ENCODE peak calls at places on chromosome 16, in nine cellular contexts. One of them, this sample, is unnamed.

GRCh38 chr16:84942786-84943185 is 68.5 kb downstream of the ZDHHC7 start:
- DNase-seq in IMR-90: no peak
- DNase-seq in activated CD4-positive, CD25-positive, alpha-beta regulatory T cell treated with anti-CD3 and anti-CD28 coated beads, Interleukin-2, amount 50 U/mL, for 16 hours: no peak
- DNase-seq in RCC 7860: peak
- DNase-seq in NCI-H524: no peak
- DNase-seq in activated gamma-delta T cell: no peak
- DNase-seq in nucleus accumbens: no peak
- DNase-seq in T-helper 2 cell: no peak
- DNase-seq in naive thymus-derived CD8-positive, alpha-beta T cell: no peak
- DNase-seq in this sample: no peak

GRCh38 chr16:8958344-8958808 is 5.3 kb downstream of the USP7 start:
- DNase-seq in IMR-90: peak
- DNase-seq in activated CD4-positive, CD25-positive, alpha-beta regulatory T cell treated with anti-CD3 and anti-CD28 coated beads, Interleukin-2, amount 50 U/mL, for 16 hours: no peak
- DNase-seq in RCC 7860: peak
- DNase-seq in NCI-H524: no peak
- DNase-seq in activated gamma-delta T cell: no peak
- DNase-seq in nucleus accumbens: no peak
- DNase-seq in T-helper 2 cell: no peak
- DNase-seq in naive thymus-derived CD8-positive, alpha-beta T cell: no peak
- DNase-seq in this sample: peak

GRCh38 chr16:11032000-11032921 is 87.9 kb downstream of the CLEC16A start:
- DNase-seq in IMR-90: no peak
- DNase-seq in activated CD4-positive, CD25-positive, alpha-beta regulatory T cell treated with anti-CD3 and anti-CD28 coated beads, Interleukin-2, amount 50 U/mL, for 16 hours: no peak
- DNase-seq in RCC 7860: no peak
- DNase-seq in NCI-H524: no peak
- DNase-seq in activated gamma-delta T cell: no peak
- DNase-seq in nucleus accumbens: no peak
- DNase-seq in T-helper 2 cell: no peak
- DNase-seq in naive thymus-derived CD8-positive, alpha-beta T cell: no peak
- DNase-seq in this sample: no peak

GRCh38 chr16:68233085-68233834 is 2.7 kb downstream of the ESRP2 start:
- DNase-seq in IMR-90: no peak
- DNase-seq in activated CD4-positive, CD25-positive, alpha-beta regulatory T cell treated with anti-CD3 and anti-CD28 coated beads, Interleukin-2, amount 50 U/mL, for 16 hours: no peak
- DNase-seq in RCC 7860: no peak
- DNase-seq in NCI-H524: no peak
- DNase-seq in activated gamma-delta T cell: no peak
- DNase-seq in nucleus accumbens: no peak
- DNase-seq in T-helper 2 cell: no peak
- DNase-seq in naive thymus-derived CD8-positive, alpha-beta T cell: no peak
- DNase-seq in this sample: no peak

GRCh38 chr16:4574919-4575705 is 19.0 kb downstream of the C16orf96 start:
- DNase-seq in IMR-90: no peak
- DNase-seq in activated CD4-positive, CD25-positive, alpha-beta regulatory T cell treated with anti-CD3 and anti-CD28 coated beads, Interleukin-2, amount 50 U/mL, for 16 hours: no peak
- DNase-seq in RCC 7860: no peak
- DNase-seq in NCI-H524: no peak
- DNase-seq in activated gamma-delta T cell: no peak
- DNase-seq in nucleus accumbens: no peak
- DNase-seq in T-helper 2 cell: no peak
- DNase-seq in naive thymus-derived CD8-positive, alpha-beta T cell: no peak
- DNase-seq in this sample: peak

GRCh38 chr16:46894011-46894672 is 10.0 kb downstream of the GPT2 start:
- DNase-seq in IMR-90: peak
- DNase-seq in activated CD4-positive, CD25-positive, alpha-beta regulatory T cell treated with anti-CD3 and anti-CD28 coated beads, Interleukin-2, amount 50 U/mL, for 16 hours: no peak
- DNase-seq in RCC 7860: no peak
- DNase-seq in NCI-H524: no peak
- DNase-seq in activated gamma-delta T cell: no peak
- DNase-seq in nucleus accumbens: peak
- DNase-seq in T-helper 2 cell: no peak
- DNase-seq in naive thymus-derived CD8-positive, alpha-beta T cell: no peak
- DNase-seq in this sample: no peak

GRCh38 chr16:68013440-68013839 is 2.3 kb downstream of the DPEP2NB start:
- DNase-seq in IMR-90: no peak
- DNase-seq in activated CD4-positive, CD25-positive, alpha-beta regulatory T cell treated with anti-CD3 and anti-CD28 coated beads, Interleukin-2, amount 50 U/mL, for 16 hours: no peak
- DNase-seq in RCC 7860: no peak
- DNase-seq in NCI-H524: no peak
- DNase-seq in activated gamma-delta T cell: no peak
- DNase-seq in nucleus accumbens: no peak
- DNase-seq in T-helper 2 cell: no peak
- DNase-seq in naive thymus-derived CD8-positive, alpha-beta T cell: no peak
- DNase-seq in this sample: peak

GRCh38 chr16:12272264-12272663 is 295.7 kb downstream of the SNX29 start:
- DNase-seq in IMR-90: no peak
- DNase-seq in activated CD4-positive, CD25-positive, alpha-beta regulatory T cell treated with anti-CD3 and anti-CD28 coated beads, Interleukin-2, amount 50 U/mL, for 16 hours: no peak
- DNase-seq in RCC 7860: no peak
- DNase-seq in NCI-H524: no peak
- DNase-seq in activated gamma-delta T cell: no peak
- DNase-seq in nucleus accumbens: no peak
- DNase-seq in T-helper 2 cell: no peak
- DNase-seq in naive thymus-derived CD8-positive, alpha-beta T cell: no peak
- DNase-seq in this sample: no peak

GRCh38 chr16:14538604-14539003 is 91.5 kb downstream of the PARN start:
- DNase-seq in IMR-90: no peak
- DNase-seq in activated CD4-positive, CD25-positive, alpha-beta regulatory T cell treated with anti-CD3 and anti-CD28 coated beads, Interleukin-2, amount 50 U/mL, for 16 hours: no peak
- DNase-seq in RCC 7860: no peak
- DNase-seq in NCI-H524: no peak
- DNase-seq in activated gamma-delta T cell: no peak
- DNase-seq in nucleus accumbens: no peak
- DNase-seq in T-helper 2 cell: no peak
- DNase-seq in naive thymus-derived CD8-positive, alpha-beta T cell: no peak
- DNase-seq in this sample: no peak

GRCh38 chr16:87694441-87695125 is 71.2 kb downstream of the KLHDC4 start:
- DNase-seq in IMR-90: no peak
- DNase-seq in activated CD4-positive, CD25-positive, alpha-beta regulatory T cell treated with anti-CD3 and anti-CD28 coated beads, Interleukin-2, amount 50 U/mL, for 16 hours: no peak
- DNase-seq in RCC 7860: no peak
- DNase-seq in NCI-H524: no peak
- DNase-seq in activated gamma-delta T cell: no peak
- DNase-seq in nucleus accumbens: no peak
- DNase-seq in T-helper 2 cell: no peak
- DNase-seq in naive thymus-derived CD8-positive, alpha-beta T cell: no peak
- DNase-seq in this sample: no peak

GRCh38 chr16:83110221-83110768 is 483.5 kb downstream of the CDH13 start:
- DNase-seq in IMR-90: no peak
- DNase-seq in activated CD4-positive, CD25-positive, alpha-beta regulatory T cell treated with anti-CD3 and anti-CD28 coated beads, Interleukin-2, amount 50 U/mL, for 16 hours: no peak
- DNase-seq in RCC 7860: no peak
- DNase-seq in NCI-H524: no peak
- DNase-seq in activated gamma-delta T cell: no peak
- DNase-seq in nucleus accumbens: no peak
- DNase-seq in T-helper 2 cell: no peak
- DNase-seq in naive thymus-derived CD8-positive, alpha-beta T cell: no peak
- DNase-seq in this sample: no peak

GRCh38 chr16:53549970-53550406 is 47.0 kb upstream of the AKTIP start:
- DNase-seq in IMR-90: peak
- DNase-seq in activated CD4-positive, CD25-positive, alpha-beta regulatory T cell treated with anti-CD3 and anti-CD28 coated beads, Interleukin-2, amount 50 U/mL, for 16 hours: peak
- DNase-seq in RCC 7860: peak
- DNase-seq in NCI-H524: peak
- DNase-seq in activated gamma-delta T cell: no peak
- DNase-seq in nucleus accumbens: peak
- DNase-seq in T-helper 2 cell: peak
- DNase-seq in naive thymus-derived CD8-positive, alpha-beta T cell: peak
- DNase-seq in this sample: peak

This sample was measured in KBM-7.